ENCODE peak calls at places on chromosomes 1 and 21, in six cellular contexts. One of them, this sample, is unnamed.

GRCh38 chr1:165257969-165258459 is 98.5 kb downstream of the LMX1A start:
- DNase-seq in activated CD8-positive, alpha-beta memory T cell treated with anti-CD3 and anti-CD28 coated beads, Interleukin-2, amount 50 U/mL, for 4 hours: no peak
- DNase-seq in activated effector memory CD4-positive, alpha-beta T cell treated with anti-CD3 and anti-CD28 coated beads, Interleukin-2, amount 50 U/mL, for 16 hours: peak; percentile 68
- DNase-seq in AG09319: peak; percentile 24
- DNase-seq in EH: peak; percentile 55
- DNase-seq in hippocampal formation: no peak
- DNase-seq in this sample: peak; percentile 49

GRCh38 chr1:52348704-52349301 is 17.2 kb downstream of the CC2D1B start:
- DNase-seq in activated CD8-positive, alpha-beta memory T cell treated with anti-CD3 and anti-CD28 coated beads, Interleukin-2, amount 50 U/mL, for 4 hours: no peak
- DNase-seq in activated effector memory CD4-positive, alpha-beta T cell treated with anti-CD3 and anti-CD28 coated beads, Interleukin-2, amount 50 U/mL, for 16 hours: no peak
- DNase-seq in AG09319: no peak
- DNase-seq in EH: peak; percentile 47
- DNase-seq in hippocampal formation: peak; percentile 37
- DNase-seq in this sample: peak; percentile 39

GRCh38 chr1:95321516-95321915 is 87.5 kb downstream of the RWDD3 start:
- DNase-seq in activated CD8-positive, alpha-beta memory T cell treated with anti-CD3 and anti-CD28 coated beads, Interleukin-2, amount 50 U/mL, for 4 hours: no peak
- DNase-seq in activated effector memory CD4-positive, alpha-beta T cell treated with anti-CD3 and anti-CD28 coated beads, Interleukin-2, amount 50 U/mL, for 16 hours: no peak
- DNase-seq in AG09319: no peak
- DNase-seq in EH: no peak
- DNase-seq in hippocampal formation: peak; percentile 56
- DNase-seq in this sample: no peak

GRCh38 chr21:25385912-25386474 is 221.3 kb downstream of the MRPL39 start:
- DNase-seq in activated CD8-positive, alpha-beta memory T cell treated with anti-CD3 and anti-CD28 coated beads, Interleukin-2, amount 50 U/mL, for 4 hours: no peak
- DNase-seq in activated effector memory CD4-positive, alpha-beta T cell treated with anti-CD3 and anti-CD28 coated beads, Interleukin-2, amount 50 U/mL, for 16 hours: no peak
- DNase-seq in AG09319: peak; percentile 37
- DNase-seq in EH: peak; percentile 65
- DNase-seq in hippocampal formation: peak; percentile 80
- DNase-seq in this sample: peak; percentile 83

GRCh38 chr21:32348604-32349332 is 44.0 kb downstream of the URB1 start:
- DNase-seq in activated CD8-positive, alpha-beta memory T cell treated with anti-CD3 and anti-CD28 coated beads, Interleukin-2, amount 50 U/mL, for 4 hours: no peak
- DNase-seq in activated effector memory CD4-positive, alpha-beta T cell treated with anti-CD3 and anti-CD28 coated beads, Interleukin-2, amount 50 U/mL, for 16 hours: no peak
- DNase-seq in AG09319: no peak
- DNase-seq in EH: no peak
- DNase-seq in hippocampal formation: no peak
- DNase-seq in this sample: no peak

GRCh38 chr1:227192163-227192562 is 126.1 kb downstream of the CDC42BPA start:
- DNase-seq in activated CD8-positive, alpha-beta memory T cell treated with anti-CD3 and anti-CD28 coated beads, Interleukin-2, amount 50 U/mL, for 4 hours: no peak
- DNase-seq in activated effector memory CD4-positive, alpha-beta T cell treated with anti-CD3 and anti-CD28 coated beads, Interleukin-2, amount 50 U/mL, for 16 hours: no peak
- DNase-seq in AG09319: peak; percentile 87
- DNase-seq in EH: peak; percentile 91
- DNase-seq in hippocampal formation: no peak
- DNase-seq in this sample: peak; percentile 97

GRCh38 chr1:3911981-3912808 is 12.1 kb upstream of the C1orf174 start:
- DNase-seq in activated CD8-positive, alpha-beta memory T cell treated with anti-CD3 and anti-CD28 coated beads, Interleukin-2, amount 50 U/mL, for 4 hours: no peak
- DNase-seq in activated effector memory CD4-positive, alpha-beta T cell treated with anti-CD3 and anti-CD28 coated beads, Interleukin-2, amount 50 U/mL, for 16 hours: peak; percentile 48
- DNase-seq in AG09319: no peak
- DNase-seq in EH: no peak
- DNase-seq in hippocampal formation: no peak
- DNase-seq in this sample: no peak

GRCh38 chr1:54107131-54107530 is 45.7 kb downstream of the CDCP2 start:
- DNase-seq in activated CD8-positive, alpha-beta memory T cell treated with anti-CD3 and anti-CD28 coated beads, Interleukin-2, amount 50 U/mL, for 4 hours: no peak
- DNase-seq in activated effector memory CD4-positive, alpha-beta T cell treated with anti-CD3 and anti-CD28 coated beads, Interleukin-2, amount 50 U/mL, for 16 hours: no peak
- DNase-seq in AG09319: no peak
- DNase-seq in EH: peak; percentile 64
- DNase-seq in hippocampal formation: no peak
- DNase-seq in this sample: peak; percentile 42

GRCh38 chr1:58968360-58968952 is 184.6 kb upstream of the JUN start:
- DNase-seq in activated CD8-positive, alpha-beta memory T cell treated with anti-CD3 and anti-CD28 coated beads, Interleukin-2, amount 50 U/mL, for 4 hours: no peak
- DNase-seq in activated effector memory CD4-positive, alpha-beta T cell treated with anti-CD3 and anti-CD28 coated beads, Interleukin-2, amount 50 U/mL, for 16 hours: no peak
- DNase-seq in AG09319: peak; percentile 59
- DNase-seq in EH: peak; percentile 51
- DNase-seq in hippocampal formation: peak; percentile 37
- DNase-seq in this sample: peak; percentile 66

GRCh38 chr1:2587071-2587859 is 688 bp downstream of the PRXL2B start:
- DNase-seq in activated CD8-positive, alpha-beta memory T cell treated with anti-CD3 and anti-CD28 coated beads, Interleukin-2, amount 50 U/mL, for 4 hours: peak; percentile 34
- DNase-seq in activated effector memory CD4-positive, alpha-beta T cell treated with anti-CD3 and anti-CD28 coated beads, Interleukin-2, amount 50 U/mL, for 16 hours: no peak
- DNase-seq in AG09319: no peak
- DNase-seq in EH: peak; percentile 34
- DNase-seq in hippocampal formation: no peak
- DNase-seq in this sample: peak; percentile 28

GRCh38 chr1:32195531-32195930 is 4.9 kb upstream of the CCDC28B start:
- DNase-seq in activated CD8-positive, alpha-beta memory T cell treated with anti-CD3 and anti-CD28 coated beads, Interleukin-2, amount 50 U/mL, for 4 hours: no peak
- DNase-seq in activated effector memory CD4-positive, alpha-beta T cell treated with anti-CD3 and anti-CD28 coated beads, Interleukin-2, amount 50 U/mL, for 16 hours: no peak
- DNase-seq in AG09319: no peak
- DNase-seq in EH: no peak
- DNase-seq in hippocampal formation: no peak
- DNase-seq in this sample: no peak

GRCh38 chr1:17192394-17193221 is 12.3 kb upstream of the PADI1 start:
- DNase-seq in activated CD8-positive, alpha-beta memory T cell treated with anti-CD3 and anti-CD28 coated beads, Interleukin-2, amount 50 U/mL, for 4 hours: no peak
- DNase-seq in activated effector memory CD4-positive, alpha-beta T cell treated with anti-CD3 and anti-CD28 coated beads, Interleukin-2, amount 50 U/mL, for 16 hours: no peak
- DNase-seq in AG09319: no peak
- DNase-seq in EH: no peak
- DNase-seq in hippocampal formation: no peak
- DNase-seq in this sample: peak; percentile 41

GRCh38 chr1:169260478-169260877 is 107.1 kb downstream of the NME7 start:
- DNase-seq in activated CD8-positive, alpha-beta memory T cell treated with anti-CD3 and anti-CD28 coated beads, Interleukin-2, amount 50 U/mL, for 4 hours: no peak
- DNase-seq in activated effector memory CD4-positive, alpha-beta T cell treated with anti-CD3 and anti-CD28 coated beads, Interleukin-2, amount 50 U/mL, for 16 hours: no peak
- DNase-seq in AG09319: no peak
- DNase-seq in EH: no peak
- DNase-seq in hippocampal formation: no peak
- DNase-seq in this sample: no peak

GRCh38 chr1:241266121-241266520 is 90.9 kb downstream of the RGS7 start:
- DNase-seq in activated CD8-positive, alpha-beta memory T cell treated with anti-CD3 and anti-CD28 coated beads, Interleukin-2, amount 50 U/mL, for 4 hours: no peak
- DNase-seq in activated effector memory CD4-positive, alpha-beta T cell treated with anti-CD3 and anti-CD28 coated beads, Interleukin-2, amount 50 U/mL, for 16 hours: no peak
- DNase-seq in AG09319: no peak
- DNase-seq in EH: no peak
- DNase-seq in hippocampal formation: no peak
- DNase-seq in this sample: no peak

GRCh38 chr1:152747831-152748230 is 10.0 kb upstream of the KPRP start:
- DNase-seq in activated CD8-positive, alpha-beta memory T cell treated with anti-CD3 and anti-CD28 coated beads, Interleukin-2, amount 50 U/mL, for 4 hours: no peak
- DNase-seq in activated effector memory CD4-positive, alpha-beta T cell treated with anti-CD3 and anti-CD28 coated beads, Interleukin-2, amount 50 U/mL, for 16 hours: no peak
- DNase-seq in AG09319: no peak
- DNase-seq in EH: no peak
- DNase-seq in hippocampal formation: no peak
- DNase-seq in this sample: no peak

GRCh38 chr21:32333953-32334673 is 35.5 kb downstream of the MRAP start:
- DNase-seq in activated CD8-positive, alpha-beta memory T cell treated with anti-CD3 and anti-CD28 coated beads, Interleukin-2, amount 50 U/mL, for 4 hours: no peak
- DNase-seq in activated effector memory CD4-positive, alpha-beta T cell treated with anti-CD3 and anti-CD28 coated beads, Interleukin-2, amount 50 U/mL, for 16 hours: peak; percentile 48
- DNase-seq in AG09319: no peak
- DNase-seq in EH: no peak
- DNase-seq in hippocampal formation: no peak
- DNase-seq in this sample: no peak

GRCh38 chr1:69915347-69915746 is 290.0 kb downstream of the LRRC40 start:
- DNase-seq in activated CD8-positive, alpha-beta memory T cell treated with anti-CD3 and anti-CD28 coated beads, Interleukin-2, amount 50 U/mL, for 4 hours: no peak
- DNase-seq in activated effector memory CD4-positive, alpha-beta T cell treated with anti-CD3 and anti-CD28 coated beads, Interleukin-2, amount 50 U/mL, for 16 hours: no peak
- DNase-seq in AG09319: peak; percentile 42
- DNase-seq in EH: peak; percentile 38
- DNase-seq in hippocampal formation: no peak
- DNase-seq in this sample: peak; percentile 64

GRCh38 chr1:33349081-33349759 is 28.3 kb upstream of the A3GALT2 start:
- DNase-seq in activated CD8-positive, alpha-beta memory T cell treated with anti-CD3 and anti-CD28 coated beads, Interleukin-2, amount 50 U/mL, for 4 hours: peak; percentile 47
- DNase-seq in activated effector memory CD4-positive, alpha-beta T cell treated with anti-CD3 and anti-CD28 coated beads, Interleukin-2, amount 50 U/mL, for 16 hours: peak; percentile 80
- DNase-seq in AG09319: no peak
- DNase-seq in EH: peak; percentile 43
- DNase-seq in hippocampal formation: no peak
- DNase-seq in this sample: peak; percentile 54

GRCh38 chr1:157993179-157994080 is at the start of gene KIRREL1:
- DNase-seq in activated CD8-positive, alpha-beta memory T cell treated with anti-CD3 and anti-CD28 coated beads, Interleukin-2, amount 50 U/mL, for 4 hours: no peak
- DNase-seq in activated effector memory CD4-positive, alpha-beta T cell treated with anti-CD3 and anti-CD28 coated beads, Interleukin-2, amount 50 U/mL, for 16 hours: no peak
- DNase-seq in AG09319: no peak
- DNase-seq in EH: peak; percentile 81
- DNase-seq in hippocampal formation: no peak
- DNase-seq in this sample: peak; percentile 76

GRCh38 chr1:65812065-65812464 is 19.4 kb downstream of the PDE4B start:
- DNase-seq in activated CD8-positive, alpha-beta memory T cell treated with anti-CD3 and anti-CD28 coated beads, Interleukin-2, amount 50 U/mL, for 4 hours: no peak
- DNase-seq in activated effector memory CD4-positive, alpha-beta T cell treated with anti-CD3 and anti-CD28 coated beads, Interleukin-2, amount 50 U/mL, for 16 hours: peak; percentile 75
- DNase-seq in AG09319: peak; percentile 41
- DNase-seq in EH: peak; percentile 93
- DNase-seq in hippocampal formation: peak; percentile 19
- DNase-seq in this sample: peak; percentile 79

GRCh38 chr1:30928789-30929134 is 20.2 kb upstream of the SDC3 start:
- DNase-seq in activated CD8-positive, alpha-beta memory T cell treated with anti-CD3 and anti-CD28 coated beads, Interleukin-2, amount 50 U/mL, for 4 hours: no peak
- DNase-seq in activated effector memory CD4-positive, alpha-beta T cell treated with anti-CD3 and anti-CD28 coated beads, Interleukin-2, amount 50 U/mL, for 16 hours: no peak
- DNase-seq in AG09319: no peak
- DNase-seq in EH: no peak
- DNase-seq in hippocampal formation: no peak
- DNase-seq in this sample: no peak

GRCh38 chr1:12595839-12596821 is 21.9 kb downstream of the DHRS3 start:
- DNase-seq in activated CD8-positive, alpha-beta memory T cell treated with anti-CD3 and anti-CD28 coated beads, Interleukin-2, amount 50 U/mL, for 4 hours: no peak
- DNase-seq in activated effector memory CD4-positive, alpha-beta T cell treated with anti-CD3 and anti-CD28 coated beads, Interleukin-2, amount 50 U/mL, for 16 hours: no peak
- DNase-seq in AG09319: peak; percentile 97
- DNase-seq in EH: peak; percentile 99
- DNase-seq in hippocampal formation: peak; percentile 42
- DNase-seq in this sample: peak; percentile 97

GRCh38 chr1:85681087-85681486 is 27.1 kb downstream of the ZNHIT6 start:
- DNase-seq in activated CD8-positive, alpha-beta memory T cell treated with anti-CD3 and anti-CD28 coated beads, Interleukin-2, amount 50 U/mL, for 4 hours: no peak
- DNase-seq in activated effector memory CD4-positive, alpha-beta T cell treated with anti-CD3 and anti-CD28 coated beads, Interleukin-2, amount 50 U/mL, for 16 hours: no peak
- DNase-seq in AG09319: peak; percentile 11
- DNase-seq in EH: peak; percentile 13
- DNase-seq in hippocampal formation: peak; percentile 39
- DNase-seq in this sample: peak; percentile 80

GRCh38 chr1:3064296-3064850 is 4.6 kb upstream of the PRDM16 start:
- DNase-seq in activated CD8-positive, alpha-beta memory T cell treated with anti-CD3 and anti-CD28 coated beads, Interleukin-2, amount 50 U/mL, for 4 hours: no peak
- DNase-seq in activated effector memory CD4-positive, alpha-beta T cell treated with anti-CD3 and anti-CD28 coated beads, Interleukin-2, amount 50 U/mL, for 16 hours: peak; percentile 38
- DNase-seq in AG09319: no peak
- DNase-seq in EH: no peak
- DNase-seq in hippocampal formation: no peak
- DNase-seq in this sample: no peak

GRCh38 chr1:50110084-50110615 is 1.4 kb downstream of the ELAVL4 start:
- DNase-seq in activated CD8-positive, alpha-beta memory T cell treated with anti-CD3 and anti-CD28 coated beads, Interleukin-2, amount 50 U/mL, for 4 hours: no peak
- DNase-seq in activated effector memory CD4-positive, alpha-beta T cell treated with anti-CD3 and anti-CD28 coated beads, Interleukin-2, amount 50 U/mL, for 16 hours: no peak
- DNase-seq in AG09319: no peak
- DNase-seq in EH: no peak
- DNase-seq in hippocampal formation: no peak
- DNase-seq in this sample: no peak

GRCh38 chr1:247336390-247336789 is 4.7 kb upstream of the ZNF496 start:
- DNase-seq in activated CD8-positive, alpha-beta memory T cell treated with anti-CD3 and anti-CD28 coated beads, Interleukin-2, amount 50 U/mL, for 4 hours: no peak
- DNase-seq in activated effector memory CD4-positive, alpha-beta T cell treated with anti-CD3 and anti-CD28 coated beads, Interleukin-2, amount 50 U/mL, for 16 hours: no peak
- DNase-seq in AG09319: no peak
- DNase-seq in EH: no peak
- DNase-seq in hippocampal formation: no peak
- DNase-seq in this sample: no peak

GRCh38 chr1:78104322-78104721 is 58.6 kb downstream of the GIPC2 start:
- DNase-seq in activated CD8-positive, alpha-beta memory T cell treated with anti-CD3 and anti-CD28 coated beads, Interleukin-2, amount 50 U/mL, for 4 hours: no peak
- DNase-seq in activated effector memory CD4-positive, alpha-beta T cell treated with anti-CD3 and anti-CD28 coated beads, Interleukin-2, amount 50 U/mL, for 16 hours: no peak
- DNase-seq in AG09319: no peak
- DNase-seq in EH: peak; percentile 89
- DNase-seq in hippocampal formation: no peak
- DNase-seq in this sample: peak; percentile 87

GRCh38 chr1:230174765-230175747 is 108.0 kb downstream of the GALNT2 start:
- DNase-seq in activated CD8-positive, alpha-beta memory T cell treated with anti-CD3 and anti-CD28 coated beads, Interleukin-2, amount 50 U/mL, for 4 hours: no peak
- DNase-seq in activated effector memory CD4-positive, alpha-beta T cell treated with anti-CD3 and anti-CD28 coated beads, Interleukin-2, amount 50 U/mL, for 16 hours: no peak
- DNase-seq in AG09319: no peak
- DNase-seq in EH: no peak
- DNase-seq in hippocampal formation: no peak
- DNase-seq in this sample: no peak

GRCh38 chr21:34743831-34744230 is 75.0 kb downstream of the CLIC6 start:
- DNase-seq in activated CD8-positive, alpha-beta memory T cell treated with anti-CD3 and anti-CD28 coated beads, Interleukin-2, amount 50 U/mL, for 4 hours: no peak
- DNase-seq in activated effector memory CD4-positive, alpha-beta T cell treated with anti-CD3 and anti-CD28 coated beads, Interleukin-2, amount 50 U/mL, for 16 hours: no peak
- DNase-seq in AG09319: peak; percentile 65
- DNase-seq in EH: peak; percentile 76
- DNase-seq in hippocampal formation: no peak
- DNase-seq in this sample: peak; percentile 56

GRCh38 chr1:96472471-96472870 is 249.1 kb upstream of the PTBP2 start:
- DNase-seq in activated CD8-positive, alpha-beta memory T cell treated with anti-CD3 and anti-CD28 coated beads, Interleukin-2, amount 50 U/mL, for 4 hours: no peak
- DNase-seq in activated effector memory CD4-positive, alpha-beta T cell treated with anti-CD3 and anti-CD28 coated beads, Interleukin-2, amount 50 U/mL, for 16 hours: no peak
- DNase-seq in AG09319: no peak
- DNase-seq in EH: peak; percentile 0
- DNase-seq in hippocampal formation: no peak
- DNase-seq in this sample: peak; percentile 24

GRCh38 chr21:15754640-15755039 is 24.9 kb downstream of the USP25 start:
- DNase-seq in activated CD8-positive, alpha-beta memory T cell treated with anti-CD3 and anti-CD28 coated beads, Interleukin-2, amount 50 U/mL, for 4 hours: no peak
- DNase-seq in activated effector memory CD4-positive, alpha-beta T cell treated with anti-CD3 and anti-CD28 coated beads, Interleukin-2, amount 50 U/mL, for 16 hours: no peak
- DNase-seq in AG09319: no peak
- DNase-seq in EH: peak; percentile 56
- DNase-seq in hippocampal formation: no peak
- DNase-seq in this sample: peak; percentile 28

GRCh38 chr21:42027804-42028753 is 17.9 kb upstream of the ZBTB21 start:
- DNase-seq in activated CD8-positive, alpha-beta memory T cell treated with anti-CD3 and anti-CD28 coated beads, Interleukin-2, amount 50 U/mL, for 4 hours: no peak
- DNase-seq in activated effector memory CD4-positive, alpha-beta T cell treated with anti-CD3 and anti-CD28 coated beads, Interleukin-2, amount 50 U/mL, for 16 hours: peak; percentile 47
- DNase-seq in AG09319: no peak
- DNase-seq in EH: no peak
- DNase-seq in hippocampal formation: peak; percentile 64
- DNase-seq in this sample: no peak

GRCh38 chr1:41713557-41714327 is 205.0 kb downstream of the HIVEP3 start:
- DNase-seq in activated CD8-positive, alpha-beta memory T cell treated with anti-CD3 and anti-CD28 coated beads, Interleukin-2, amount 50 U/mL, for 4 hours: no peak
- DNase-seq in activated effector memory CD4-positive, alpha-beta T cell treated with anti-CD3 and anti-CD28 coated beads, Interleukin-2, amount 50 U/mL, for 16 hours: peak; percentile 48
- DNase-seq in AG09319: no peak
- DNase-seq in EH: peak; percentile 88
- DNase-seq in hippocampal formation: no peak
- DNase-seq in this sample: peak; percentile 50

GRCh38 chr1:117612517-117613248 is 6.8 kb downstream of the TENT5C start:
- DNase-seq in activated CD8-positive, alpha-beta memory T cell treated with anti-CD3 and anti-CD28 coated beads, Interleukin-2, amount 50 U/mL, for 4 hours: no peak
- DNase-seq in activated effector memory CD4-positive, alpha-beta T cell treated with anti-CD3 and anti-CD28 coated beads, Interleukin-2, amount 50 U/mL, for 16 hours: no peak
- DNase-seq in AG09319: peak; percentile 24
- DNase-seq in EH: peak; percentile 89
- DNase-seq in hippocampal formation: no peak
- DNase-seq in this sample: peak; percentile 79